ENCODE peak calls at places on chromosomes 4 and X, in ten cellular contexts. F is transverse colon, Y is endothelial cell of umbilical vein, A is suprapubic skin, Z is upper lobe of left lung, S is HCT116, H is K562, I is stomach, N is prostate gland, M is sigmoid colon. R is an unnamed sample.

GRCh38 chrX:56233682-56234081 is 1.5 kb downstream of the KLF8 start:
- DNase-seq in F (peak), Y (no peak), A (peak), Z (peak), S (peak), H (peak), I (no peak), N (peak), M (peak), R (peak)

GRCh38 chr4:98516042-98516440 is 142.4 kb downstream of the TSPAN5 start:
- DNase-seq in F (no peak), Y (peak), A (no peak), Z (no peak), S (peak), H (peak), I (no peak), N (no peak), M (no peak), R (no peak)

GRCh38 chr4:84089652-84090437 is 409.2 kb downstream of the NKX6-1 start:
- DNase-seq in F (no peak), Y (no peak), A (no peak), Z (no peak), S (no peak), H (no peak), I (no peak), N (no peak), M (no peak), R (no peak)

GRCh38 chr4:17762705-17763104 is 18.7 kb downstream of the FAM184B start:
- DNase-seq in F (no peak), Y (no peak), A (no peak), Z (peak), S (no peak), H (peak), I (no peak), N (no peak), M (no peak), R (no peak)

GRCh38 chr4:168880811-168881595 is 129.1 kb downstream of the CBR4 start:
- DNase-seq in F (no peak), Y (no peak), A (no peak), Z (peak), S (no peak), H (no peak), I (no peak), N (no peak), M (no peak), R (no peak)

GRCh38 chrX:108732630-108733321 is 3.6 kb downstream of the IRS4 start:
- DNase-seq in F (no peak), Y (no peak), A (no peak), Z (no peak), S (no peak), H (no peak), I (no peak), N (no peak), M (no peak), R (no peak)

GRCh38 chr4:81465668-81466357 is 5.9 kb downstream of the RASGEF1B start:
- DNase-seq in F (no peak), Y (no peak), A (no peak), Z (no peak), S (no peak), H (no peak), I (no peak), N (no peak), M (no peak), R (no peak)

GRCh38 chrX:46298821-46299220 is 246.4 kb downstream of the ZNF674 start:
- DNase-seq in F (no peak), Y (no peak), A (no peak), Z (no peak), S (no peak), H (no peak), I (no peak), N (no peak), M (no peak), R (no peak)

DNA sequence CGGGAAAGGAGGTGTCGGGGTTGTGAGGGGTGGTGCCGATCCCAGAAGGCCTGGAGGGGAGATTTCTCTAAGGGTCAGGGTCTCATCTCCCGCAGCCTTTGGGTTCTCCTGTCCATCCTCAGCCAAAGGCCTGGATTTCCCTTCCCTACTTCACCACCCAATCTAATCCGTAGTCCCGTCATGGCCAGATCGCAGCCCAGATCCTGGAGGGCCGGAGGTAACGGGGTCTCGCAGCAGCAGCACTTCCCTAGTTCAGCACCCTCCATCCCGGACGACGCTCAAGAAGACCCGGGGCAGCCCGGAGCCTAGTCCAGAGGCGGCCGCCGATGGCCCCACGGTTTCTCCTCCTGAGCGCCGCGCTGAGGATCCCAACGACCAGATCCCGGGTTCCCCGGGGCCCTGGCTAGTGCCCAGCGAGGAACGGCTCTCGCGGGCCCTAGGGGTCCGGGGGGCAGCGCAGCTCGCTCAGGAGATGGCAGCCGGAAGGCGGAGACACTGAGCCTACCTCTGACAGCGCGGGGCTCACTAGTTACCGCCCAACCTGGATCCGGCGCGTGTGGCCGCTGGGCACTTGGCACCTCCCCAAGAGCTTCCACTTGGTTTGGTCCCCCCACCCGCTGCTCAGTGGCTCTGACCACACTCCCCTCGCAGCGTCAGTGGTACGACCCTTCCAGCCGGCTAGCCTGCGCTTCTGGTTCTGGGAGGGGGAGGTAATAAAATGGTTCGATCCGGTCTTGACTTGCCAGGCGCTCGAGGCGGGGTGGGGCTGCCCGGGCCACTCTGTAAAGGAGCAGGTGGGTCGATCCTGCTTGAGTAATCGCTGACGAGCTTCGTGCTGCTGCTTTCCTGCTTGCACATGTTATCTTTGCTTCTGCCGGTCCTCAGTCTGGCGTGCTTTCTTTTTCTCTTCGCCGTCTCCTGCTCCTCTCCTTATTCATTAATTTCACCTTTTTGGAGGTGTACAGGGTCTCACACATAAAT is 3.6 kb downstream of the MAGIX start:
- DNase-seq in F (peak), Y (peak), A (peak), Z (peak), S (peak), H (peak), I (peak), N (peak), M (peak), R (peak)
- TF ChIP-seq POLR2AphosphoS5 in F (peak), Y (peak), A (no peak), Z (peak), S (peak), H (no peak), I (peak), N (peak), M (peak), R (no peak)

GRCh38 chrX:141857479-141857878 is 19.4 kb downstream of the MAGEC3 start:
- DNase-seq in F (no peak), Y (no peak), A (no peak), Z (no peak), S (no peak), H (no peak), I (no peak), N (no peak), M (no peak), R (no peak)
- TF ChIP-seq POLR2A in F (no peak), Y (no peak), A (no peak), Z (no peak), S (no peak), H (no peak), I (no peak), N (no peak), M (no peak), R (no peak)

GRCh38 chr4:133866328-133866699 is 335.3 kb downstream of the PABPC4L start:
- DNase-seq in F (no peak), Y (no peak), A (no peak), Z (no peak), S (no peak), H (no peak), I (no peak), N (no peak), M (no peak), R (no peak)
- H3K4me3 ChIP-seq in F (no peak), Y (no peak), A (no peak), Z (no peak), S (no peak), H (no peak), I (no peak), N (no peak), M (no peak), R (no peak)

GRCh38 chr4:155769092-155769491 is 10.3 kb downstream of the GUCY1B1 start:
- DNase-seq in F (no peak), Y (no peak), A (no peak), Z (no peak), S (no peak), H (no peak), I (no peak), N (no peak), M (no peak), R (no peak)

GRCh38 chr4:155761916-155762315 is 3.1 kb downstream of the GUCY1B1 start:
- DNase-seq in F (no peak), Y (no peak), A (no peak), Z (no peak), S (no peak), H (no peak), I (no peak), N (no peak), M (no peak), R (no peak)

GRCh38 chr4:155762351-155762750 is 3.5 kb downstream of the GUCY1B1 start:
- DNase-seq in F (no peak), Y (no peak), A (no peak), Z (no peak), S (no peak), H (no peak), I (no peak), N (no peak), M (no peak), R (no peak)

GRCh38 chr4:155768370-155768769 is 9.5 kb downstream of the GUCY1B1 start:
- DNase-seq in F (no peak), Y (no peak), A (no peak), Z (no peak), S (no peak), H (no peak), I (no peak), N (no peak), M (no peak), R (no peak)

DNA sequence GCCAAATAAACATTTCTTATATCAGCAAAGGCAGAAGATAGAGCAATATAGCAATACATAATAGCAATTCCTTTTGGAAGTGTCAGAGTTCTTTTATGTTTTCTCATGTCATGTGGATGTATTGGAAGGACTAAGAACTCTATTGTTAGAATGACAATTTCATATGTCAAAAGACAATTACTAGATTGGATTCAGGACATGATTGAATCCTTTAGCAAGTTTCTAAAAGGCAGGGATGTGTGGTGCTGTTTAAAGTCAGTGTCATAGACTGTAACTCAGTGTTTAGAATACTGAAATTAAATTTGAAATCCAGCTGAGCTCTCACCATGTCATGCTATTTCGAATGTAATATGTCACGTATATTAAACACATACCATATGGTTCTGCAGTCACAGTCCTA is 7.7 kb downstream of the GUCY1B1 start:
- DNase-seq in F (no peak), Y (no peak), A (no peak), Z (no peak), S (no peak), H (no peak), I (no peak), N (no peak), M (no peak), R (no peak)
- TF ChIP-seq POLR2AphosphoS5 in F (no peak), Y (no peak), A (no peak), Z (no peak), S (no peak), H (no peak), I (no peak), N (no peak), M (no peak), R (no peak)

GRCh38 chrX:41922125-41922521 is 1.2 kb downstream of the CASK start:
- DNase-seq in F (no peak), Y (peak), A (no peak), Z (no peak), S (no peak), H (no peak), I (no peak), N (peak), M (no peak), R (no peak)

GRCh38 chrX:41922694-41923171 is 621 bp downstream of the CASK start:
- DNase-seq in F (peak), Y (peak), A (peak), Z (peak), S (no peak), H (peak), I (no peak), N (peak), M (no peak), R (no peak)

GRCh38 chrX:41921492-41922124 is 1.7 kb downstream of the CASK start:
- DNase-seq in F (no peak), Y (peak), A (no peak), Z (no peak), S (no peak), H (no peak), I (no peak), N (peak), M (no peak), R (no peak)

GRCh38 chrX:41923925-41924693 is 755 bp upstream of the CASK start:
- DNase-seq in F (peak), Y (peak), A (no peak), Z (peak), S (peak), H (peak), I (peak), N (peak), M (no peak), R (no peak)

DNA sequence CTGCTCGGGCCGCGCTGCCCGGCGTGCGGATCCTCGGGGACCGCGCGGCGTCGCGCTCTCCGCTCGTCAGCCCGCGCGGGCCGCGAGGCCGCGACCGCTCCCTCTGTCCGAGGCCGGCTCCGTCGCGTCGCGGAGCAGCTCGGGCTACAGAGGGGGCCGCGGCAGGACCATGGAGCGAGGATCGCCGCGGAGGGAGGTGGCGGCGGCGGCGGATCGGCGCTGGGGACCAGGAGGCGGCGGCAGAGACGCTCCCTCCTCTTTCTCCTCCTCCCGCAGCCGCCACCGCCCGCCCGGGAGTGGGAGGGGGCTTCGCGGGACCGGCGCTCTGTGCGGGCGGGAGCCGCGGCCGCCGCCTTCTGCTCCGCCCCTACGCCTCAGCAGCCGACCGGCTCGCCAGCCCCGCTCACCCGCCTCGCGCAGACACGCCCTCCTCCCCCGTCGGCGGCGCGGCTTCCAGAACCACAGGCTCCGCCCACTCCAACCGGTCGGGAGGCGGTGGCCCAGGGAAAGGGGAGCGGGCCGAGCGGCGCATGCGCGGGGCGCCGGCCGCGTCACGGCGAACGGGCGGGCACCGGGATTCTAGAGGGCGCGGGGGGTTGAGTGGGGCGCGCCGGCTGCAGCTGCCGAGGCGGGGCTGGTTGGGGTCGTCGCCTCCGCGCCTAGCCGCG is at the start of gene CASK:
- DNase-seq in F (peak), Y (peak), A (peak), Z (peak), S (peak), H (peak), I (peak), N (peak), M (peak), R (peak)
- TF ChIP-seq POLR2A in F (peak), Y (no peak), A (no peak), Z (peak), S (no peak), H (no peak), I (no peak), N (peak), M (no peak), R (no peak)

GRCh38 chrX:106935175-106935574 is 15.0 kb downstream of the CLDN2 start:
- DNase-seq in F (no peak), Y (peak), A (no peak), Z (no peak), S (no peak), H (no peak), I (no peak), N (no peak), M (no peak), R (no peak)

GRCh38 chrX:106932960-106933537 is 12.8 kb downstream of the CLDN2 start:
- DNase-seq in F (no peak), Y (no peak), A (no peak), Z (no peak), S (no peak), H (no peak), I (no peak), N (no peak), M (no peak), R (no peak)

GRCh38 chrX:106931831-106932491 is 11.8 kb downstream of the CLDN2 start:
- DNase-seq in F (no peak), Y (no peak), A (no peak), Z (no peak), S (no peak), H (no peak), I (no peak), N (no peak), M (no peak), R (no peak)

GRCh38 chrX:106932492-106932923 is 12.3 kb downstream of the CLDN2 start:
- DNase-seq in F (no peak), Y (peak), A (no peak), Z (no peak), S (no peak), H (no peak), I (no peak), N (no peak), M (no peak), R (no peak)

DNA sequence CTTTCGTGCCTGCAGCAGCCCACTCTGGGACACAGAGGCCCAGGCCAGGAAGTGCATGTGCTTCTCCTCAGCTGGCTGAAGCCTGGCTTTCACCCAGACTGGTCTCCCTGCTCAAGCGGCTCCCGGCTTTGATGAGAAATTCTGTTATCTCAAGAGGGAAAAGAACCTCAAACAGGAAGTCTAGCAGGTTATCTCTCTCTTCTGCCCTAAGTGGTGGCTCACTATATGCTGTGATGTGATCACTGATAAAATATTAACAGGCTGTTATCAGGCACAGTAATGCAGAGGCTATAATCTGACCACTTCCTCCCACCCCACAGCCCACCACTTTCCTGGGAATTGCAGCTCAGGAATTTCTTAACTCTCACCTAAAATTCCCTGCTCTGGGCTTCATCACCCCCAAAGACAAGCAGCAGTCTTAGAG is 13.3 kb downstream of the CLDN2 start:
- DNase-seq in F (no peak), Y (peak), A (no peak), Z (no peak), S (no peak), H (no peak), I (peak), N (no peak), M (no peak), R (no peak)
- H3K4me3 ChIP-seq in F (no peak), Y (no peak), A (no peak), Z (no peak), S (no peak), H (no peak), I (no peak), N (no peak), M (no peak), R (no peak)

GRCh38 chr4:15754323-15754722 is 23.8 kb upstream of the CD38 start:
- DNase-seq in F (no peak), Y (peak), A (no peak), Z (no peak), S (no peak), H (no peak), I (no peak), N (no peak), M (no peak), R (no peak)
- TF ChIP-seq POLR2AphosphoS5 in F (no peak), Y (peak), A (no peak), Z (no peak), S (no peak), H (no peak), I (no peak), N (no peak), M (no peak), R (no peak)

R was measured in breast epithelium.